ENCODE peak calls at places on chromosomes 7 and 10, in four cellular contexts. V is nephron progenitor cell; M is activated CD8-positive, alpha-beta T cell treated with anti-CD3 and anti-CD28 coated beads for 36 hours; R is effector CD8-positive, alpha-beta T cell. O is an unnamed sample.

GRCh38 chr10:133028956-133029355 is 58.8 kb upstream of the ADGRA1 start:
- DNase-seq in V (no peak), M (no peak), R (no peak), O (no peak)

GRCh38 chr10:127485153-127485857 is 63.8 kb upstream of the NPS start:
- DNase-seq in V (peak; percentile 36), M (no peak), R (no peak), O (peak; percentile 32)

GRCh38 chr10:8034666-8035640 is 19.5 kb upstream of the GATA3 start:
- DNase-seq in V (peak; percentile 26), M (no peak), R (no peak), O (no peak)

GRCh38 chr7:157616426-157616825 is 279.6 kb downstream of the DNAJB6 start:
- DNase-seq in V (no peak), M (no peak), R (no peak), O (no peak)

GRCh38 chr10:77827383-77827782 is 99.2 kb downstream of the DLG5 start:
- DNase-seq in V (no peak), M (peak; percentile 30), R (no peak), O (no peak)

GRCh38 chr10:133537551-133538545 is 10.7 kb downstream of the CYP2E1 start:
- DNase-seq in V (no peak), M (no peak), R (no peak), O (no peak)

GRCh38 chr7:115005942-115006341 is 84.0 kb downstream of the MDFIC start:
- DNase-seq in V (peak; percentile 8), M (no peak), R (no peak), O (no peak)

GRCh38 chr7:74501298-74501697 is 47.6 kb downstream of the GTF2IRD1 start:
- DNase-seq in V (no peak), M (no peak), R (no peak), O (no peak)

GRCh38 chr7:98870071-98870651 is 347 bp upstream of the TMEM130 start:
- DNase-seq in V (peak; percentile 72), M (peak; percentile 79), R (peak; percentile 10), O (peak; percentile 51)

GRCh38 chr10:96370575-96371157 is 11.9 kb upstream of the OPALIN start:
- DNase-seq in V (peak; percentile 71), M (peak; percentile 60), R (peak; percentile 31), O (peak; percentile 87)

GRCh38 chr10:127441350-127442219 is 107.5 kb upstream of the NPS start:
- DNase-seq in V (peak; percentile 58), M (no peak), R (no peak), O (no peak)

GRCh38 chr7:35329026-35329425 is 75.1 kb upstream of the TBX20 start:
- DNase-seq in V (no peak), M (no peak), R (no peak), O (no peak)

GRCh38 chr10:51397695-51398094 is 301.7 kb downstream of the CSTF2T start:
- DNase-seq in V (no peak), M (no peak), R (no peak), O (no peak)

GRCh38 chr10:8596929-8597472 is 542.5 kb downstream of the GATA3 start:
- DNase-seq in V (no peak), M (no peak), R (no peak), O (no peak)

GRCh38 chr10:130762481-130762880 is 549.0 kb downstream of the TCERG1L start:
- DNase-seq in V (no peak), M (no peak), R (no peak), O (no peak)

GRCh38 chr7:106057962-106058901 is 53.9 kb downstream of the SYPL1 start:
- DNase-seq in V (no peak), M (peak; percentile 65), R (no peak), O (no peak)

GRCh38 chr7:19709249-19709578 is 377 bp upstream of the POLR1F start:
- DNase-seq in V (no peak), M (no peak), R (no peak), O (no peak)

GRCh38 chr7:17123020-17123419 is 175.4 kb upstream of the AHR start:
- DNase-seq in V (no peak), M (no peak), R (no peak), O (no peak)

GRCh38 chr10:71467569-71468362 is 71.0 kb downstream of the CDH23 start:
- DNase-seq in V (no peak), M (no peak), R (no peak), O (no peak)

GRCh38 chr7:871900-872537 is 4.3 kb upstream of the GET4 start:
- DNase-seq in V (no peak), M (no peak), R (no peak), O (no peak)

GRCh38 chr10:84173543-84173942 is at the start of gene GPR15LG:
- DNase-seq in V (no peak), M (no peak), R (no peak), O (no peak)

GRCh38 chr10:131855396-131855762 is 45.4 kb upstream of the PPP2R2D start:
- DNase-seq in V (no peak), M (no peak), R (no peak), O (no peak)

GRCh38 chr7:154953006-154953684 is 49.8 kb downstream of the PAXIP1 start:
- DNase-seq in V (peak; percentile 70), M (peak; percentile 85), R (peak; percentile 51), O (peak; percentile 71)

GRCh38 chr7:130850960-130851359 is 117.0 kb upstream of the KLF14 start:
- DNase-seq in V (no peak), M (no peak), R (no peak), O (no peak)

GRCh38 chr7:52431082-52431815 is 604.2 kb upstream of the POM121L12 start:
- DNase-seq in V (no peak), M (no peak), R (no peak), O (no peak)

GRCh38 chr10:103685880-103686669 is 169.3 kb downstream of the SH3PXD2A start:
- DNase-seq in V (peak; percentile 83), M (peak; percentile 84), R (peak; percentile 57), O (peak; percentile 93)

GRCh38 chr10:35420044-35420443 is 83.7 kb downstream of the CCNY start:
- DNase-seq in V (no peak), M (no peak), R (no peak), O (no peak)

GRCh38 chr7:151179946-151180345 is 7.1 kb downstream of the ASB10 start:
- DNase-seq in V (no peak), M (no peak), R (no peak), O (no peak)

GRCh38 chr10:90787906-90788491 is 69.8 kb downstream of the HTR7 start:
- DNase-seq in V (peak; percentile 38), M (peak; percentile 35), R (no peak), O (peak; percentile 50)

GRCh38 chr10:114779803-114780609 is 41.6 kb upstream of the FHIP2A start:
- DNase-seq in V (no peak), M (no peak), R (no peak), O (no peak)

GRCh38 chr7:92042056-92042737 is 92.1 kb downstream of the CYP51A1 start:
- DNase-seq in V (no peak), M (no peak), R (no peak), O (no peak)

GRCh38 chr7:30469303-30469702 is 9.3 kb downstream of the NOD1 start:
- DNase-seq in V (peak; percentile 23), M (no peak), R (no peak), O (peak; percentile 20)

GRCh38 chr7:127647636-127648035 is 4.4 kb upstream of the SND1 start:
- DNase-seq in V (no peak), M (no peak), R (no peak), O (no peak)

GRCh38 chr10:102327002-102327401 is 68.5 kb upstream of the NFKB2 start:
- DNase-seq in V (no peak), M (no peak), R (no peak), O (no peak)

GRCh38 chr7:99005776-99006175 is 127.4 kb downstream of the TRRAP start:
- DNase-seq in V (no peak), M (no peak), R (no peak), O (no peak)

GRCh38 chr7:27177795-27178320 is 3.7 kb upstream of the HOXA10 start:
- DNase-seq in V (no peak), M (no peak), R (no peak), O (no peak)

GRCh38 chr10:63573068-63573697 is 52.0 kb downstream of the REEP3 start:
- DNase-seq in V (no peak), M (no peak), R (no peak), O (no peak)

GRCh38 chr10:35225204-35225603 is 98.6 kb downstream of the CREM start:
- DNase-seq in V (no peak), M (no peak), R (no peak), O (no peak)

O was measured in HEK293T.